ENCODE peak calls at places on chromosomes 2 and 18, in nine cellular contexts. One of them, this sample, is unnamed. For H3K4me1, the result is how much of the 10 kb centered on the place peaks cover.

GRCh38 chr2:55618649-55619055 is 1.2 kb upstream of the PPP4R3B start:
- DNase-seq in neural progenitor cell: peak
- DNase-seq in lower lobe of right lung: peak
- DNase-seq in IMR-90: peak
- DNase-seq in endodermal cell: peak
- DNase-seq in fibroblast of lung: peak
- DNase-seq in trophoblast cell: peak
- DNase-seq in K562: peak
- DNase-seq in spleen: peak
- DNase-seq in this sample: peak

GRCh38 chr2:120205901-120206581 is 17.2 kb downstream of the TMEM185B start:
- DNase-seq in trophoblast cell: peak
- DNase-seq in spleen: peak
- DNase-seq in IMR-90: no peak
- DNase-seq in fibroblast of lung: no peak
- DNase-seq in endodermal cell: peak
- DNase-seq in K562: peak
- DNase-seq in neural progenitor cell: peak
- DNase-seq in lower lobe of right lung: no peak
- DNase-seq in this sample: no peak

GRCh38 chr2:76044701-76045100 is 334.0 kb upstream of the GCFC2 start:
- DNase-seq in endodermal cell: no peak
- DNase-seq in lower lobe of right lung: no peak
- DNase-seq in fibroblast of lung: no peak
- DNase-seq in trophoblast cell: no peak
- DNase-seq in K562: no peak
- DNase-seq in spleen: no peak
- DNase-seq in IMR-90: no peak
- DNase-seq in neural progenitor cell: no peak
- DNase-seq in this sample: no peak

GRCh38 chr2:193751299-193751698 is 1556.6 kb upstream of the TMEFF2 start:
- DNase-seq in lower lobe of right lung: no peak
- DNase-seq in IMR-90: no peak
- DNase-seq in K562: no peak
- DNase-seq in fibroblast of lung: no peak
- DNase-seq in neural progenitor cell: no peak
- DNase-seq in endodermal cell: no peak
- DNase-seq in spleen: no peak
- DNase-seq in trophoblast cell: no peak
- DNase-seq in this sample: no peak

GRCh38 chr2:22110244-22110651 is 986.5 kb downstream of the TDRD15 start:
- DNase-seq in K562: no peak
- DNase-seq in IMR-90: no peak
- DNase-seq in fibroblast of lung: peak
- DNase-seq in lower lobe of right lung: no peak
- DNase-seq in neural progenitor cell: peak
- DNase-seq in spleen: no peak
- DNase-seq in endodermal cell: no peak
- DNase-seq in trophoblast cell: no peak
- DNase-seq in this sample: no peak

GRCh38 chr2:46493241-46493970 is 14.0 kb downstream of the TMEM247 start:
- DNase-seq in spleen: no peak
- DNase-seq in trophoblast cell: peak
- DNase-seq in endodermal cell: no peak
- DNase-seq in lower lobe of right lung: no peak
- DNase-seq in IMR-90: peak
- DNase-seq in fibroblast of lung: peak
- DNase-seq in neural progenitor cell: no peak
- DNase-seq in K562: no peak
- DNase-seq in this sample: no peak

GRCh38 chr2:150319085-150319484 is 168.4 kb downstream of the RND3 start:
- DNase-seq in spleen: no peak
- DNase-seq in neural progenitor cell: no peak
- DNase-seq in IMR-90: no peak
- DNase-seq in trophoblast cell: peak
- DNase-seq in fibroblast of lung: no peak
- DNase-seq in K562: no peak
- DNase-seq in endodermal cell: no peak
- DNase-seq in lower lobe of right lung: no peak
- DNase-seq in this sample: no peak

GRCh38 chr2:112812318-112813042 is 24.1 kb downstream of the IL1B start:
- DNase-seq in trophoblast cell: peak
- DNase-seq in IMR-90: peak
- DNase-seq in K562: peak
- DNase-seq in spleen: no peak
- DNase-seq in fibroblast of lung: peak
- DNase-seq in neural progenitor cell: no peak
- DNase-seq in endodermal cell: no peak
- DNase-seq in lower lobe of right lung: no peak
- DNase-seq in this sample: no peak

GRCh38 chr2:18362696-18363095 is 197.8 kb downstream of the RDH14 start:
- DNase-seq in lower lobe of right lung: no peak
- DNase-seq in IMR-90: peak
- DNase-seq in trophoblast cell: no peak
- DNase-seq in fibroblast of lung: peak
- DNase-seq in endodermal cell: no peak
- DNase-seq in spleen: no peak
- DNase-seq in neural progenitor cell: no peak
- DNase-seq in K562: no peak
- DNase-seq in this sample: no peak

GRCh38 chr2:234364718-234365117 is 132.2 kb downstream of the ARL4C start:
- DNase-seq in endodermal cell: peak
- DNase-seq in IMR-90: no peak
- DNase-seq in spleen: no peak
- DNase-seq in K562: peak
- DNase-seq in neural progenitor cell: peak
- DNase-seq in trophoblast cell: peak
- DNase-seq in fibroblast of lung: no peak
- DNase-seq in lower lobe of right lung: no peak
- DNase-seq in this sample: no peak
- H3K4me1 ChIP-seq in endodermal cell: under half
- H3K4me1 ChIP-seq in IMR-90: under half
- H3K4me1 ChIP-seq in spleen: under half
- H3K4me1 ChIP-seq in K562: under half
- H3K4me1 ChIP-seq in neural progenitor cell: half or more
- H3K4me1 ChIP-seq in trophoblast cell: under half
- H3K4me1 ChIP-seq in fibroblast of lung: under half
- H3K4me1 ChIP-seq in lower lobe of right lung: under half
- H3K4me1 ChIP-seq in this sample: under half

DNA sequence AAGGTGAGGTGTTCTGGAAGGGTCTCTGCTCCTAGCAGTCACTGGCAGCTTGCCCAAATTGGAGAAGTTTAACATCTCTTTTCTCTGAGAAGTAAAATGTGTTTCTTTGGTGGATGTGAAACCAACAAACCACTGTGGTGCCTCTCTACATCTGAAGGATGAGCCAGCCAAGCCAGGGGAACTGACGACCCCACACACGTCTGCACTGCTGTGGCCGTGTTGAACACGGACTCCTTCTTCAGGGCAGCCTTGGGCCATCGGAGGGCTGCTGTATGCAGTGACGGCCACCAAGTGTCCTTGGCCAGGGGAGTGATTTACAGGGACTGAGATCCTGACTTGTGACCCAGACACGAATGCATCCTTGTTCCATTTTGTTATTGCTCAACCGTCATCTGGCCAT is 207.8 kb downstream of the ACKR3 start:
- DNase-seq in endodermal cell: no peak
- DNase-seq in IMR-90: no peak
- DNase-seq in spleen: no peak
- DNase-seq in neural progenitor cell: no peak
- DNase-seq in trophoblast cell: no peak
- DNase-seq in fibroblast of lung: no peak
- DNase-seq in lower lobe of right lung: no peak
- DNase-seq in K562: no peak
- DNase-seq in this sample: no peak
- H3K4me3 ChIP-seq in endodermal cell: no peak
- H3K4me3 ChIP-seq in IMR-90: no peak
- H3K4me3 ChIP-seq in spleen: no peak
- H3K4me3 ChIP-seq in neural progenitor cell: no peak
- H3K4me3 ChIP-seq in trophoblast cell: no peak
- H3K4me3 ChIP-seq in fibroblast of lung: no peak
- H3K4me3 ChIP-seq in lower lobe of right lung: no peak
- H3K4me3 ChIP-seq in K562: no peak
- H3K4me3 ChIP-seq in this sample: no peak

GRCh38 chr2:199452200-199452990 is 5.3 kb downstream of the SATB2 start:
- DNase-seq in spleen: no peak
- DNase-seq in IMR-90: no peak
- DNase-seq in lower lobe of right lung: no peak
- DNase-seq in endodermal cell: no peak
- DNase-seq in neural progenitor cell: no peak
- DNase-seq in trophoblast cell: no peak
- DNase-seq in K562: peak
- DNase-seq in fibroblast of lung: no peak
- DNase-seq in this sample: no peak
- H3K4me1 ChIP-seq in spleen: under half
- H3K4me1 ChIP-seq in IMR-90: under half
- H3K4me1 ChIP-seq in lower lobe of right lung: under half
- H3K4me1 ChIP-seq in endodermal cell: under half
- H3K4me1 ChIP-seq in neural progenitor cell: under half
- H3K4me1 ChIP-seq in trophoblast cell: under half
- H3K4me1 ChIP-seq in K562: under half
- H3K4me1 ChIP-seq in fibroblast of lung: under half
- H3K4me1 ChIP-seq in this sample: under half

GRCh38 chr2:29166237-29166630 is 51.0 kb downstream of the CLIP4 start:
- DNase-seq in endodermal cell: no peak
- DNase-seq in trophoblast cell: no peak
- DNase-seq in K562: no peak
- DNase-seq in IMR-90: peak
- DNase-seq in neural progenitor cell: no peak
- DNase-seq in fibroblast of lung: peak
- DNase-seq in spleen: no peak
- DNase-seq in lower lobe of right lung: no peak
- DNase-seq in this sample: no peak
- H3K4me3 ChIP-seq in endodermal cell: no peak
- H3K4me3 ChIP-seq in trophoblast cell: no peak
- H3K4me3 ChIP-seq in K562: no peak
- H3K4me3 ChIP-seq in IMR-90: no peak
- H3K4me3 ChIP-seq in neural progenitor cell: no peak
- H3K4me3 ChIP-seq in fibroblast of lung: no peak
- H3K4me3 ChIP-seq in spleen: no peak
- H3K4me3 ChIP-seq in lower lobe of right lung: no peak
- H3K4me3 ChIP-seq in this sample: no peak

GRCh38 chr18:74459877-74460276 is 2.8 kb upstream of the DIPK1C start:
- DNase-seq in lower lobe of right lung: no peak
- DNase-seq in neural progenitor cell: peak
- DNase-seq in trophoblast cell: no peak
- DNase-seq in endodermal cell: peak
- DNase-seq in IMR-90: no peak
- DNase-seq in spleen: no peak
- DNase-seq in fibroblast of lung: no peak
- DNase-seq in K562: peak
- DNase-seq in this sample: no peak
- H3K4me1 ChIP-seq in lower lobe of right lung: under half
- H3K4me1 ChIP-seq in neural progenitor cell: under half
- H3K4me1 ChIP-seq in trophoblast cell: under half
- H3K4me1 ChIP-seq in endodermal cell: under half
- H3K4me1 ChIP-seq in IMR-90: under half
- H3K4me1 ChIP-seq in spleen: under half
- H3K4me1 ChIP-seq in fibroblast of lung: under half
- H3K4me1 ChIP-seq in K562: under half
- H3K4me1 ChIP-seq in this sample: under half

DNA sequence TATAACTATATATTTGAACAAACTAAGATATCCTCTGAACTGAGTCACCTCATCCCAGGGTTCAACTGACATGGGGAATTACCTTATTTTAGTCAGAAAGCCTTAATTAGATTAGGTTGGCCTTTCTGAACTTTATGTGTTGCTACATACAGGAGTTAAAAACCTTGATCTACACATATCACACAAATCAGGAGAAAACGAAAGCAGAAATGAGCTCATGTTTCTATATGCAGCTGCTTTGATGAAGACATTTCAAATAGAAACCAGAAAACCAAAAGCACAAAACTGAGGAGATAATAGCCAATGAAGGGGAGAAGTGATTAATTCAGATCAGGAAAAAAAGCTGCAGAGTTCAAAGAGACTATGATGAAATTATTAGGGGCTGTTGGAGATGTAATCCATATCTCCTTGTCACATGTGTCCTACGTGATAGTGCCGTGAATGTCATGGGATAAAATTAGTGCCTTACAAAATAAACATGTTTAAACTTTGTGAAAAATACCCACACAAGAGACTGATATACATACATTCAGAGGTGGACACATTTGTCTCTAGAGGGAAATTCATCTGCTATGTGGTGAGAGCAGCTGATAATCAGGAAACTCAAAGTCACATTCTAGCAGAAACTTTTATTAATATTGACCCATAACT is 255.0 kb downstream of the CAMKMT start:
- DNase-seq in endodermal cell: no peak
- DNase-seq in lower lobe of right lung: no peak
- DNase-seq in neural progenitor cell: no peak
- DNase-seq in K562: no peak
- DNase-seq in IMR-90: no peak
- DNase-seq in trophoblast cell: no peak
- DNase-seq in spleen: no peak
- DNase-seq in fibroblast of lung: peak
- DNase-seq in this sample: peak
- H3K4me3 ChIP-seq in endodermal cell: no peak
- H3K4me3 ChIP-seq in lower lobe of right lung: no peak
- H3K4me3 ChIP-seq in neural progenitor cell: no peak
- H3K4me3 ChIP-seq in K562: no peak
- H3K4me3 ChIP-seq in IMR-90: no peak
- H3K4me3 ChIP-seq in trophoblast cell: no peak
- H3K4me3 ChIP-seq in spleen: no peak
- H3K4me3 ChIP-seq in fibroblast of lung: no peak
- H3K4me3 ChIP-seq in this sample: peak

DNA sequence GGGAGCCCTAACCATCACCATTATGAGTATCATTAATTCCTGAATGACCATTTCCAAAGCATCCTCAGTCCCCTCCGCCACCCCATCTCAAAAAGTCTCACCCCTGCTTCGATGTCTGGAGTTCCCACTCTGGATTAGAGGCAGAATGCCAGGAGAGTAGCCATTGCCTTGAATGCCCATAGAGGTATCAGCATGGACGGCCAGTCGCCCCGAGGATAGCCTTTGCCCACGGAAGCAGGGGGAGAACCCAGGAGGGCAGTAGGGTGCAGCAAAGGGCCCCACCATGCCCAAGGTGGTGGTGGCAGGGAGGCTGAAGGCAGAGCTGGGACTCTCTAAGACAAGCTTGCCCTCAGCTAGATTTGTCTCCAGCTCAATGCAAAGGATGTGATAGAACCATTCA is 153.2 kb downstream of the TNS1 start:
- DNase-seq in K562: no peak
- DNase-seq in lower lobe of right lung: no peak
- DNase-seq in endodermal cell: no peak
- DNase-seq in neural progenitor cell: no peak
- DNase-seq in IMR-90: no peak
- DNase-seq in trophoblast cell: no peak
- DNase-seq in fibroblast of lung: no peak
- DNase-seq in spleen: peak
- DNase-seq in this sample: no peak
- H3K4me1 ChIP-seq in K562: under half
- H3K4me1 ChIP-seq in lower lobe of right lung: half or more
- H3K4me1 ChIP-seq in endodermal cell: under half
- H3K4me1 ChIP-seq in neural progenitor cell: under half
- H3K4me1 ChIP-seq in IMR-90: under half
- H3K4me1 ChIP-seq in trophoblast cell: under half
- H3K4me1 ChIP-seq in fibroblast of lung: under half
- H3K4me1 ChIP-seq in spleen: half or more
- H3K4me1 ChIP-seq in this sample: under half

GRCh38 chr18:46335551-46336059 is 231.4 kb downstream of the HAUS1 start:
- DNase-seq in neural progenitor cell: peak
- DNase-seq in fibroblast of lung: no peak
- DNase-seq in spleen: peak
- DNase-seq in IMR-90: no peak
- DNase-seq in trophoblast cell: no peak
- DNase-seq in lower lobe of right lung: no peak
- DNase-seq in K562: no peak
- DNase-seq in endodermal cell: peak
- DNase-seq in this sample: no peak
- H3K4me3 ChIP-seq in neural progenitor cell: peak
- H3K4me3 ChIP-seq in fibroblast of lung: no peak
- H3K4me3 ChIP-seq in spleen: peak
- H3K4me3 ChIP-seq in IMR-90: no peak
- H3K4me3 ChIP-seq in trophoblast cell: no peak
- H3K4me3 ChIP-seq in lower lobe of right lung: peak
- H3K4me3 ChIP-seq in K562: no peak
- H3K4me3 ChIP-seq in endodermal cell: peak
- H3K4me3 ChIP-seq in this sample: no peak